ENCODE peak calls at places on chromosomes 4 and X, in four cellular contexts. X, R, F and W are unnamed samples.

GRCh38 chr4:120290553-120290952 is 223.9 kb upstream of the MAD2L1 start:
- DNase-seq in X (no peak), R (no peak), F (no peak), W (no peak)

GRCh38 chrX:120774611-120775010 is 101.1 kb downstream of the CT47B1 start:
- DNase-seq in X (no peak), R (no peak), F (no peak), W (no peak)

GRCh38 chr4:57658673-57659072 is 548.5 kb upstream of the IGFBP7 start:
- DNase-seq in X (no peak), R (no peak), F (no peak), W (peak; percentile 64)

GRCh38 chr4:105978684-105979296 is 83.5 kb downstream of the NPNT start:
- DNase-seq in X (no peak), R (no peak), F (no peak), W (no peak)

GRCh38 chrX:3345281-3346081 is 971 bp downstream of the MXRA5 start:
- DNase-seq in X (no peak), R (no peak), F (no peak), W (no peak)

GRCh38 chr4:79492148-79492547 is 84.1 kb upstream of the GK2 start:
- DNase-seq in X (no peak), R (no peak), F (no peak), W (no peak)

GRCh38 chr4:54282837-54283236 is 53.7 kb downstream of the PDGFRA start:
- DNase-seq in X (no peak), R (no peak), F (no peak), W (no peak)

GRCh38 chr4:1547131-1547862 is 136.8 kb downstream of the FAM53A start:
- DNase-seq in X (no peak), R (no peak), F (no peak), W (no peak)

GRCh38 chr4:74540193-74540592 is 95.3 kb downstream of the AREG start:
- DNase-seq in X (no peak), R (no peak), F (no peak), W (no peak)

GRCh38 chr4:5839751-5840674 is 52.9 kb downstream of the CRMP1 start:
- DNase-seq in X (no peak), R (no peak), F (peak; percentile 29), W (peak; percentile 93)
- TF ChIP-seq POLR2AphosphoS5 in X (no peak), R (no peak), F (peak; percentile 13), W (peak; percentile 26)

GRCh38 chr4:159765402-159765801 is 662.5 kb downstream of the RAPGEF2 start:
- DNase-seq in X (no peak), R (no peak), F (no peak), W (no peak)

GRCh38 chr4:159768011-159768410 is 665.1 kb downstream of the RAPGEF2 start:
- DNase-seq in X (no peak), R (no peak), F (no peak), W (no peak)

GRCh38 chr4:159766241-159766640 is 663.4 kb downstream of the RAPGEF2 start:
- DNase-seq in X (no peak), R (peak; percentile 1), F (no peak), W (no peak)

GRCh38 chr4:159770398-159770797 is 667.5 kb downstream of the RAPGEF2 start:
- DNase-seq in X (no peak), R (no peak), F (no peak), W (no peak)

DNA sequence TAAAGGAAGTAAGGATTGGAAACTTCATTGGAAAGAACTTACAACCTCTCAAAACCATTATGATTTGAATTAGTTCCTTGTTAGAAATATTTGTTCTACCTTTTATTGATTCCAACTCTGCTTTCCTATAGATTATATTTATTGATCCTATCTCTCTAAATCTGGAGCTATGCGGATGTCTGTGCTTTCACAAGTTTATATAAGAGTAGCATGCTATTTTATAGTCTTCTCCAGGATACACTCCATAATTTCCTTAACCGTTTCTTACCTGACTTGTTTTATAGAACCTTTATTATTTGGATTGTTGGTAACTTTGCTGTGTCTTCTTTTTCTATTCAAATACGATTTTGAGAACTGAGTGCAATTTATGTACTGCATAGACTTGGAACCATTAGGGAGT is 668.1 kb downstream of the RAPGEF2 start:
- DNase-seq in X (no peak), R (no peak), F (no peak), W (no peak)
- H3K4me3 ChIP-seq in X (no peak overlapping the region), R (no peak overlapping the region), F (no peak overlapping the region), W (no peak overlapping the region)

DNA sequence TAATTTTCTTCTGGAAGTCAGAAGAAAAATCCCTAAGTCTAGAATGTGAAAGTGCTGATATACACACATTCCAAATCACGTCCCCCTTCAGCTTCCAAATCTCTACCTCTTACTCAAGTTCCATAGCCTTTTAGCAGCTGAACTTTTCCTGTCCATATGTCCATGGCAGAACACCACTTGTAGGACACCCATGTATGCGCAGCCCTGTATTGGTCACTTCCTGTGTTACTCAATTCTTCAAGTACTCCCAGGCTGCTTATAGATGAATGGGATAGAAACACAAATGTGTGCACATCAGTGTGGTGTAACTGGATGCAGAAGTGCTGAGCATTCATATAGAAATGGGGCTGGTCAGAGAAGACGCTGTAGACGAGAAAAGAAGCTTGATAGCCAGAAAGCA is 18.8 kb downstream of the SRPX2 start:
- DNase-seq in X (no peak), R (no peak), F (no peak), W (no peak)
- H3K4me1 ChIP-seq in X (no peaks in the 10 kb centered on the region), R (peaks cover 24% of the 10 kb centered on the region), F (no peaks in the 10 kb centered on the region), W (no peaks in the 10 kb centered on the region)

GRCh38 chr4:47217884-47218283 is 186.5 kb downstream of the GABRB1 start:
- DNase-seq in X (no peak), R (no peak), F (no peak), W (no peak)

GRCh38 chr4:47215759-47216158 is 184.4 kb downstream of the GABRB1 start:
- DNase-seq in X (no peak), R (no peak), F (no peak), W (no peak)

GRCh38 chr4:47219586-47219985 is 188.2 kb downstream of the GABRB1 start:
- DNase-seq in X (no peak), R (no peak), F (no peak), W (no peak)

GRCh38 chr4:47217291-47217690 is 185.9 kb downstream of the GABRB1 start:
- DNase-seq in X (no peak), R (no peak), F (no peak), W (no peak)

GRCh38 chr4:47218631-47219030 is 187.3 kb downstream of the GABRB1 start:
- DNase-seq in X (no peak), R (no peak), F (no peak), W (no peak)
- TF ChIP-seq POLR2AphosphoS5 in X (no peak), R (no peak), F (no peak), W (no peak)